ENCODE peak calls at places on chromosome 5, in four cellular contexts. J is HTR-8/SVneo; G is activated CD4-positive, alpha-beta T cell treated with anti-CD3 and anti-CD28 coated beads, Interleukin-2, amount 50 U/mL, for 1 hour; Q is NCI-H1436. Z is an unnamed sample.

GRCh38 chr5:163305655-163306054 is 131.7 kb upstream of the CCNG1 start:
- DNase-seq in Q (no peak), G (no peak), J (no peak), Z (no peak)

GRCh38 chr5:151233576-151234202 is 9.8 kb upstream of the CCDC69 start:
- DNase-seq in J (no peak), G (no peak), Q (no peak), Z (no peak)

GRCh38 chr5:146945722-146946121 is 67.2 kb upstream of the PPP2R2B start:
- DNase-seq in Q (no peak), G (no peak), J (no peak), Z (no peak)

GRCh38 chr5:124623265-124623664 is 123.2 kb downstream of the ZNF608 start:
- DNase-seq in J (no peak), G (no peak), Q (no peak), Z (no peak)

GRCh38 chr5:139794067-139794846 is 1.4 kb upstream of the PSD2 start:
- DNase-seq in Q (no peak), J (no peak), G (no peak), Z (no peak)

GRCh38 chr5:135502836-135503520 is 32.8 kb downstream of the NEUROG1 start:
- DNase-seq in G (no peak), J (no peak), Q (no peak), Z (no peak)

GRCh38 chr5:139012170-139012569 is 137.0 kb upstream of the LRRTM2 start:
- DNase-seq in Q (no peak), G (no peak), J (no peak), Z (no peak)

GRCh38 chr5:75734913-75735789 is 17.9 kb upstream of the POC5 start:
- DNase-seq in Q (peak), G (no peak), J (peak), Z (no peak)

GRCh38 chr5:40781843-40782409 is 16.2 kb downstream of the PRKAA1 start:
- DNase-seq in Q (no peak), G (no peak), J (no peak), Z (no peak)

GRCh38 chr5:31362931-31363568 is 168.8 kb downstream of the DROSHA start:
- DNase-seq in J (no peak), G (no peak), Q (no peak), Z (no peak)

GRCh38 chr5:107670927-107671741 is at the start of gene EFNA5:
- DNase-seq in Q (peak), G (no peak), J (peak), Z (peak)

GRCh38 chr5:102590467-102590866 is 91.7 kb upstream of the SLCO6A1 start:
- DNase-seq in Q (no peak), G (no peak), J (no peak), Z (no peak)

GRCh38 chr5:98902733-98903132 is 26.1 kb downstream of the CHD1 start:
- DNase-seq in G (no peak), J (peak), Q (no peak), Z (no peak)

GRCh38 chr5:43658499-43658898 is 55.5 kb downstream of the NNT start:
- DNase-seq in Q (no peak), J (no peak), G (no peak), Z (no peak)

GRCh38 chr5:97388794-97389193 is 205.7 kb upstream of the RIOK2 start:
- DNase-seq in G (no peak), J (no peak), Q (no peak), Z (no peak)

GRCh38 chr5:139709587-139710369 is 61.6 kb downstream of the CXXC5 start:
- DNase-seq in G (peak), J (no peak), Q (no peak), Z (peak)

GRCh38 chr5:39218482-39219381 is 631 bp downstream of the FYB1 start:
- DNase-seq in Q (no peak), G (no peak), J (no peak), Z (no peak)

GRCh38 chr5:140311011-140311467 is 8.1 kb upstream of the PFDN1 start:
- DNase-seq in J (no peak), G (no peak), Q (no peak), Z (no peak)

GRCh38 chr5:32605766-32606152 is 20.4 kb downstream of the SUB1 start:
- DNase-seq in Q (no peak), G (no peak), J (no peak), Z (no peak)

GRCh38 chr5:103356344-103357091 is 98.0 kb downstream of the MACIR start:
- DNase-seq in J (no peak), Q (no peak), G (no peak), Z (no peak)

GRCh38 chr5:132365213-132365612 is 4.3 kb upstream of the SLC22A5 start:
- DNase-seq in J (peak), G (no peak), Q (no peak), Z (no peak)

GRCh38 chr5:5318426-5319205 is 103.9 kb upstream of the ICE1 start:
- DNase-seq in J (no peak), Q (no peak), G (no peak), Z (no peak)

GRCh38 chr5:157384971-157385709 is 74.9 kb upstream of the NIPAL4 start:
- DNase-seq in J (peak), G (no peak), Q (no peak), Z (no peak)

GRCh38 chr5:124342586-124342985 is 403.9 kb downstream of the ZNF608 start:
- DNase-seq in G (no peak), Q (no peak), J (no peak), Z (no peak)

GRCh38 chr5:81181576-81182316 is 51.4 kb upstream of the CKMT2 start:
- DNase-seq in G (no peak), J (no peak), Q (no peak), Z (no peak)

GRCh38 chr5:33921005-33921404 is 15.2 kb upstream of the RXFP3 start:
- DNase-seq in J (no peak), G (no peak), Q (no peak), Z (no peak)

GRCh38 chr5:127872494-127872893 is 169.3 kb downstream of the CCDC192 start:
- DNase-seq in G (no peak), Q (no peak), J (no peak), Z (no peak)

GRCh38 chr5:159915913-159916840 is at the start of gene ADRA1B:
- DNase-seq in Q (peak), G (peak), J (peak), Z (peak)

GRCh38 chr5:178434016-178434761 is 156.0 kb downstream of the COL23A1 start:
- DNase-seq in Q (no peak), G (no peak), J (no peak), Z (no peak)

GRCh38 chr5:78509884-78510769 is 138.4 kb downstream of the LHFPL2 start:
- DNase-seq in J (no peak), Q (peak), G (peak), Z (peak)

GRCh38 chr5:32083981-32084430 is 90.1 kb downstream of the GOLPH3 start:
- DNase-seq in G (no peak), J (no peak), Q (no peak), Z (no peak)

GRCh38 chr5:33482335-33482734 is 41.6 kb downstream of the TARS1 start:
- DNase-seq in G (no peak), J (no peak), Q (peak), Z (no peak)

GRCh38 chr5:96516631-96517071 is 83.6 kb upstream of the PCSK1 start:
- DNase-seq in Q (no peak), G (no peak), J (no peak), Z (no peak)

GRCh38 chr5:92471861-92472260 is 1088.7 kb upstream of the ARRDC3 start:
- DNase-seq in G (no peak), Q (no peak), J (no peak), Z (no peak)

GRCh38 chr5:39780341-39780740 is 355.6 kb upstream of the DAB2 start:
- DNase-seq in Q (no peak), G (no peak), J (peak), Z (no peak)

GRCh38 chr5:125775896-125776295 is 647.3 kb upstream of the GRAMD2B start:
- DNase-seq in G (no peak), J (no peak), Q (no peak), Z (no peak)